ENCODE peak calls at places on chromosome 10, in six cellular contexts. L, P, U, O, K and M are unnamed samples.

GRCh38 chr10:1049425-1049958 is 573 bp upstream of the IDI1 start:
- DNase-seq in K (no peak), U (no peak), L (peak), O (no peak), P (peak), M (no peak)

GRCh38 chr10:91589015-91589655 is 43.7 kb downstream of the PPP1R3C start:
- DNase-seq in U (no peak), O (no peak), L (no peak), P (no peak), K (peak), M (no peak)

GRCh38 chr10:127853868-127854768 is 38.6 kb downstream of the CLRN3 start:
- DNase-seq in L (peak), O (peak), P (peak), U (peak), K (peak), M (peak)

GRCh38 chr10:132326925-132327324 is 5.1 kb upstream of the LRRC27 start:
- DNase-seq in P (no peak), K (no peak), U (no peak), L (no peak), O (no peak), M (no peak)

GRCh38 chr10:44983066-44983894 is 4.7 kb upstream of the DEPP1 start:
- DNase-seq in L (no peak), K (no peak), U (no peak), O (no peak), P (no peak), M (no peak)

GRCh38 chr10:114632869-114633715 is 25.0 kb downstream of the ABLIM1 start:
- DNase-seq in P (no peak), K (peak), L (no peak), O (peak), U (peak), M (peak)

GRCh38 chr10:132363921-132364593 is 32.1 kb downstream of the LRRC27 start:
- DNase-seq in P (no peak), U (no peak), O (peak), K (peak), L (no peak), M (peak)

GRCh38 chr10:85888559-85888958 is 478.0 kb downstream of the GRID1 start:
- DNase-seq in K (no peak), U (no peak), P (no peak), O (no peak), L (no peak), M (no peak)

GRCh38 chr10:97861924-97862323 is 12.3 kb downstream of the GOLGA7B start:
- DNase-seq in P (peak), K (no peak), U (no peak), O (no peak), L (no peak), M (peak)

GRCh38 chr10:131620904-131621303 is 279.9 kb upstream of the PPP2R2D start:
- DNase-seq in L (no peak), U (no peak), P (no peak), O (no peak), K (no peak), M (no peak)

GRCh38 chr10:99341860-99342517 is 12.8 kb downstream of the CNNM1 start:
- DNase-seq in L (no peak), K (peak), P (no peak), O (no peak), U (no peak), M (peak)

GRCh38 chr10:30454744-30455498 is 20.9 kb downstream of the MAP3K8 start:
- DNase-seq in K (peak), L (no peak), O (no peak), P (no peak), U (no peak), M (no peak)

GRCh38 chr10:123035467-123036086 is 26.8 kb downstream of the ACADSB start:
- DNase-seq in K (no peak), P (no peak), O (no peak), L (no peak), U (no peak), M (no peak)

GRCh38 chr10:2791774-2792443 is 275.4 kb upstream of the PFKP start:
- DNase-seq in U (no peak), O (no peak), L (no peak), P (no peak), K (no peak), M (no peak)

GRCh38 chr10:114729103-114729659 is 71.1 kb upstream of the ABLIM1 start:
- DNase-seq in P (no peak), L (no peak), O (no peak), U (no peak), K (no peak), M (no peak)

GRCh38 chr10:93181929-93182327 is 108.2 kb downstream of the CYP26A1 start:
- DNase-seq in O (no peak), U (no peak), L (no peak), P (no peak), K (no peak), M (no peak)

GRCh38 chr10:126663328-126663727 is 7.2 kb downstream of the C10orf90 start:
- DNase-seq in K (peak), O (no peak), U (peak), P (no peak), L (no peak), M (no peak)

GRCh38 chr10:24849537-24850299 is 102.7 kb downstream of the PRTFDC1 start:
- DNase-seq in L (no peak), P (peak), O (no peak), U (peak), K (peak), M (no peak)

GRCh38 chr10:97525086-97525485 is 26.4 kb downstream of the UBTD1 start:
- DNase-seq in P (no peak), O (no peak), K (no peak), L (no peak), U (no peak), M (no peak)

GRCh38 chr10:9111983-9112382 is 1057.5 kb downstream of the GATA3 start:
- DNase-seq in U (no peak), L (no peak), K (no peak), O (no peak), P (no peak), M (no peak)

GRCh38 chr10:84826704-84827103 is 498.3 kb downstream of the CCSER2 start:
- DNase-seq in O (no peak), U (no peak), K (peak), P (no peak), L (no peak), M (peak)

GRCh38 chr10:29838529-29838928 is 203.8 kb upstream of the SVIL start:
- DNase-seq in U (no peak), P (no peak), L (no peak), K (no peak), O (no peak), M (no peak)

GRCh38 chr10:34190594-34190993 is 624.5 kb downstream of the PARD3 start:
- DNase-seq in U (no peak), L (no peak), K (peak), P (peak), O (no peak), M (peak)

GRCh38 chr10:90592903-90593302 is 264.9 kb downstream of the HTR7 start:
- DNase-seq in P (peak), K (peak), L (peak), U (peak), O (peak), M (peak)

GRCh38 chr10:52664629-52665028 is 108.0 kb downstream of the MBL2 start:
- DNase-seq in U (no peak), K (no peak), L (no peak), P (no peak), O (no peak), M (no peak)

GRCh38 chr10:58781873-58782488 is 269.3 kb downstream of the BICC1 start:
- DNase-seq in L (no peak), U (peak), P (peak), O (peak), K (peak), M (peak)

GRCh38 chr10:62224606-62225005 is 44.0 kb downstream of the RTKN2 start:
- DNase-seq in U (peak), P (peak), O (no peak), L (no peak), K (peak), M (peak)

GRCh38 chr10:86756511-86757109 is at the start of gene BMPR1A:
- DNase-seq in K (peak), O (no peak), P (peak), L (no peak), U (no peak), M (peak)

GRCh38 chr10:117477961-117478670 is 64.4 kb upstream of the EMX2 start:
- DNase-seq in U (peak), O (peak), L (no peak), P (no peak), K (peak), M (peak)

GRCh38 chr10:126476256-126476655 is 88.0 kb upstream of the ADAM12 start:
- DNase-seq in P (peak), U (no peak), O (no peak), K (peak), L (no peak), M (peak)

GRCh38 chr10:111151595-111151994 is 74.8 kb downstream of the ADRA2A start:
- DNase-seq in L (no peak), K (no peak), P (no peak), U (no peak), O (no peak), M (peak)

GRCh38 chr10:15168296-15168780 is at the start of gene NMT2:
- DNase-seq in O (peak), L (peak), K (no peak), U (peak), P (peak), M (peak)

GRCh38 chr10:101961591-101962498 is 94.1 kb downstream of the ARMH3 start:
- DNase-seq in O (no peak), K (no peak), L (no peak), U (peak), P (no peak), M (no peak)

GRCh38 chr10:77680811-77681210 is 43.2 kb upstream of the KCNMA1 start:
- DNase-seq in U (no peak), P (no peak), K (no peak), O (no peak), L (no peak), M (no peak)

GRCh38 chr10:103574116-103575061 is 80.9 kb downstream of the NEURL1 start:
- DNase-seq in U (no peak), L (no peak), P (no peak), O (no peak), K (no peak), M (no peak)

GRCh38 chr10:1420663-1421362 is 316.5 kb downstream of the ADARB2 start:
- DNase-seq in P (peak), U (peak), O (peak), K (no peak), L (peak), M (peak)

GRCh38 chr10:1011696-1012095 is 14.0 kb downstream of the IDI2 start:
- DNase-seq in K (no peak), U (no peak), L (no peak), O (no peak), P (no peak), M (no peak)